ENCODE peak calls at places on chromosomes 1 and 21, in seven cellular contexts. One of them, this sample, is unnamed.
A peak's percentile ranks its signal among the peaks of the same experiment; 100 is the strongest.

GRCh38 chr1:212946872-212947271 is 3.5 kb upstream of the VASH2 start:
- DNase-seq in NCI-H510A treated with DMSO at 0.1 percent for 48 hours: no peak
- DNase-seq in IMR-90: no peak
- DNase-seq in heart left ventricle: no peak
- DNase-seq in GM23248: no peak
- DNase-seq in stimulated activated CD4-positive, alpha-beta T cell treated with anti-CD3 and anti-CD28 coated beads, Interleukin-4, amount 100 ng/mL, for 48 hours: no peak
- DNase-seq in pancreas: no peak
- DNase-seq in this sample: no peak

GRCh38 chr1:35588197-35588910 is 15.2 kb downstream of the TFAP2E start:
- DNase-seq in GM23248: no peak
- DNase-seq in NCI-H510A treated with DMSO at 0.1 percent for 48 hours: no peak
- DNase-seq in pancreas: no peak
- DNase-seq in IMR-90: no peak
- DNase-seq in stimulated activated CD4-positive, alpha-beta T cell treated with anti-CD3 and anti-CD28 coated beads, Interleukin-4, amount 100 ng/mL, for 48 hours: no peak
- DNase-seq in heart left ventricle: no peak
- DNase-seq in this sample: no peak

GRCh38 chr1:210819266-210819665 is 314.7 kb downstream of the KCNH1 start:
- DNase-seq in stimulated activated CD4-positive, alpha-beta T cell treated with anti-CD3 and anti-CD28 coated beads, Interleukin-4, amount 100 ng/mL, for 48 hours: no peak
- DNase-seq in heart left ventricle: no peak
- DNase-seq in IMR-90: no peak
- DNase-seq in GM23248: no peak
- DNase-seq in NCI-H510A treated with DMSO at 0.1 percent for 48 hours: no peak
- DNase-seq in pancreas: no peak
- DNase-seq in this sample: no peak

GRCh38 chr1:197774691-197775281 is 494 bp downstream of the DENND1B start:
- DNase-seq in NCI-H510A treated with DMSO at 0.1 percent for 48 hours: no peak
- DNase-seq in IMR-90: peak; percentile 41
- DNase-seq in pancreas: peak; percentile 52
- DNase-seq in GM23248: peak; percentile 69
- DNase-seq in heart left ventricle: peak; percentile 69
- DNase-seq in stimulated activated CD4-positive, alpha-beta T cell treated with anti-CD3 and anti-CD28 coated beads, Interleukin-4, amount 100 ng/mL, for 48 hours: peak; percentile 36
- DNase-seq in this sample: peak; percentile 14

GRCh38 chr1:6724517-6725141 is 23.0 kb upstream of the DNAJC11 start:
- DNase-seq in stimulated activated CD4-positive, alpha-beta T cell treated with anti-CD3 and anti-CD28 coated beads, Interleukin-4, amount 100 ng/mL, for 48 hours: no peak
- DNase-seq in pancreas: no peak
- DNase-seq in GM23248: peak; percentile 75
- DNase-seq in NCI-H510A treated with DMSO at 0.1 percent for 48 hours: no peak
- DNase-seq in IMR-90: peak; percentile 86
- DNase-seq in heart left ventricle: no peak
- DNase-seq in this sample: peak; percentile 89

GRCh38 chr1:53783056-53783455 is 44.1 kb upstream of the GLIS1 start:
- DNase-seq in stimulated activated CD4-positive, alpha-beta T cell treated with anti-CD3 and anti-CD28 coated beads, Interleukin-4, amount 100 ng/mL, for 48 hours: no peak
- DNase-seq in NCI-H510A treated with DMSO at 0.1 percent for 48 hours: no peak
- DNase-seq in heart left ventricle: no peak
- DNase-seq in pancreas: no peak
- DNase-seq in GM23248: peak; percentile 71
- DNase-seq in IMR-90: peak; percentile 52
- DNase-seq in this sample: no peak

GRCh38 chr21:39016740-39017315 is 166.4 kb downstream of the PSMG1 start:
- DNase-seq in IMR-90: peak; percentile 40
- DNase-seq in heart left ventricle: no peak
- DNase-seq in stimulated activated CD4-positive, alpha-beta T cell treated with anti-CD3 and anti-CD28 coated beads, Interleukin-4, amount 100 ng/mL, for 48 hours: no peak
- DNase-seq in GM23248: no peak
- DNase-seq in NCI-H510A treated with DMSO at 0.1 percent for 48 hours: no peak
- DNase-seq in pancreas: no peak
- DNase-seq in this sample: peak; percentile 49

GRCh38 chr1:241825581-241825980 is 22.4 kb upstream of the EXO1 start:
- DNase-seq in IMR-90: peak; percentile 52
- DNase-seq in stimulated activated CD4-positive, alpha-beta T cell treated with anti-CD3 and anti-CD28 coated beads, Interleukin-4, amount 100 ng/mL, for 48 hours: no peak
- DNase-seq in heart left ventricle: no peak
- DNase-seq in GM23248: peak; percentile 53
- DNase-seq in NCI-H510A treated with DMSO at 0.1 percent for 48 hours: no peak
- DNase-seq in pancreas: no peak
- DNase-seq in this sample: peak; percentile 33

GRCh38 chr1:13820456-13820855 is 120.5 kb downstream of the PRDM2 start:
- DNase-seq in IMR-90: no peak
- DNase-seq in pancreas: no peak
- DNase-seq in GM23248: no peak
- DNase-seq in NCI-H510A treated with DMSO at 0.1 percent for 48 hours: no peak
- DNase-seq in heart left ventricle: no peak
- DNase-seq in stimulated activated CD4-positive, alpha-beta T cell treated with anti-CD3 and anti-CD28 coated beads, Interleukin-4, amount 100 ng/mL, for 48 hours: no peak
- DNase-seq in this sample: no peak

GRCh38 chr1:204429746-204430145 is 18.1 kb upstream of the PPP1R15B start:
- DNase-seq in IMR-90: no peak
- DNase-seq in stimulated activated CD4-positive, alpha-beta T cell treated with anti-CD3 and anti-CD28 coated beads, Interleukin-4, amount 100 ng/mL, for 48 hours: no peak
- DNase-seq in pancreas: no peak
- DNase-seq in GM23248: no peak
- DNase-seq in heart left ventricle: no peak
- DNase-seq in NCI-H510A treated with DMSO at 0.1 percent for 48 hours: no peak
- DNase-seq in this sample: no peak

GRCh38 chr1:36123357-36123756 is 1.7 kb downstream of the COL8A2 start:
- DNase-seq in heart left ventricle: no peak
- DNase-seq in NCI-H510A treated with DMSO at 0.1 percent for 48 hours: no peak
- DNase-seq in pancreas: no peak
- DNase-seq in stimulated activated CD4-positive, alpha-beta T cell treated with anti-CD3 and anti-CD28 coated beads, Interleukin-4, amount 100 ng/mL, for 48 hours: no peak
- DNase-seq in GM23248: no peak
- DNase-seq in IMR-90: no peak
- DNase-seq in this sample: no peak

GRCh38 chr21:44813727-44814126 is 4.1 kb downstream of the SUMO3 start:
- DNase-seq in GM23248: no peak
- DNase-seq in stimulated activated CD4-positive, alpha-beta T cell treated with anti-CD3 and anti-CD28 coated beads, Interleukin-4, amount 100 ng/mL, for 48 hours: no peak
- DNase-seq in pancreas: no peak
- DNase-seq in IMR-90: no peak
- DNase-seq in heart left ventricle: no peak
- DNase-seq in NCI-H510A treated with DMSO at 0.1 percent for 48 hours: no peak
- DNase-seq in this sample: no peak

GRCh38 chr1:161119017-161119378 is 1.1 kb downstream of the NIT1 start:
- DNase-seq in IMR-90: no peak
- DNase-seq in stimulated activated CD4-positive, alpha-beta T cell treated with anti-CD3 and anti-CD28 coated beads, Interleukin-4, amount 100 ng/mL, for 48 hours: no peak
- DNase-seq in GM23248: peak; percentile 32
- DNase-seq in heart left ventricle: peak; percentile 70
- DNase-seq in NCI-H510A treated with DMSO at 0.1 percent for 48 hours: no peak
- DNase-seq in pancreas: peak; percentile 64
- DNase-seq in this sample: no peak

This sample was measured in amniotic epithelial cell.